ENCODE peak calls at places on chromosomes 5 and 9, in eight cellular contexts. B is brain microvascular endothelial cell; D is Peyer's patch; Q is A549; W is upper lobe of left lung; S is aorta; E is HepG2; R is effector memory CD4-positive, alpha-beta T cell. M is an unnamed sample.
A peak's percentile ranks its signal among the peaks of the same experiment; 100 is the strongest.

GRCh38 chr5:165126598-165126997 is 1621.2 kb downstream of the MAT2B start:
- DNase-seq in B (no peak), D (no peak), Q (no peak), W (no peak), S (no peak), E (no peak), R (no peak), M (no peak)

GRCh38 chr5:36242534-36243144 is 914 bp upstream of the NADK2 start:
- DNase-seq in B (no peak), D (no peak), Q (peak; percentile 5), W (no peak), S (peak; percentile 46), E (peak; percentile 19), R (no peak), M (no peak)

GRCh38 chr9:4674783-4675182 is 4.6 kb upstream of the CDC37L1 start:
- DNase-seq in B (no peak), D (no peak), Q (peak; percentile 49), W (no peak), S (no peak), E (peak; percentile 34), R (no peak), M (no peak)

GRCh38 chr5:37248970-37249819 is at the start of gene CPLANE1:
- DNase-seq in B (peak; percentile 56), D (peak; percentile 82), Q (peak; percentile 81), W (peak; percentile 82), S (peak; percentile 93), E (peak; percentile 53), R (peak; percentile 29), M (peak; percentile 78)

GRCh38 chr9:81819859-81820546 is 108.2 kb upstream of the SPATA31D4 start:
- DNase-seq in B (no peak), D (no peak), Q (no peak), W (no peak), S (no peak), E (no peak), R (no peak), M (no peak)

GRCh38 chr5:176769911-176770310 is 40.4 kb upstream of the UNC5A start:
- DNase-seq in B (no peak), D (no peak), Q (no peak), W (peak; percentile 6), S (peak; percentile 24), E (no peak), R (no peak), M (no peak)

GRCh38 chr5:98721231-98721928 is 52.1 kb upstream of the RGMB start:
- DNase-seq in B (peak; percentile 47), D (no peak), Q (no peak), W (no peak), S (no peak), E (no peak), R (no peak), M (no peak)

GRCh38 chr5:67983251-67983941 is 232.2 kb upstream of the PIK3R1 start:
- DNase-seq in B (peak; percentile 39), D (no peak), Q (no peak), W (no peak), S (no peak), E (no peak), R (no peak), M (no peak)

GRCh38 chr9:127116946-127117345 is 5.5 kb downstream of the ANGPTL2 start:
- DNase-seq in B (no peak), D (no peak), Q (no peak), W (no peak), S (no peak), E (no peak), R (no peak), M (no peak)

GRCh38 chr5:149264432-149265069 is 7.1 kb upstream of the AFAP1L1 start:
- DNase-seq in B (no peak), D (no peak), Q (no peak), W (peak; percentile 34), S (peak; percentile 10), E (peak; percentile 21), R (peak; percentile 50), M (peak; percentile 5)

GRCh38 chr9:98091735-98092632 is 27.0 kb downstream of the TRIM14 start:
- DNase-seq in B (peak; percentile 41), D (no peak), Q (no peak), W (no peak), S (no peak), E (no peak), R (no peak), M (no peak)
- H3K27ac ChIP-seq in B (no peak overlapping the region), D (no peak overlapping the region), Q (no peak overlapping the region), W (no peak overlapping the region), S (no peak overlapping the region), E (no peak overlapping the region), R (no peak overlapping the region), M (no peak overlapping the region)

GRCh38 chr5:180235846-180236245 is 26.8 kb upstream of the RASGEF1C start:
- DNase-seq in B (no peak), D (no peak), Q (no peak), W (no peak), S (no peak), E (no peak), R (no peak), M (no peak)
- H3K27ac ChIP-seq in B (no peak overlapping the region), D (no peak overlapping the region), Q (no peak overlapping the region), W (no peak overlapping the region), S (no peak overlapping the region), E (no peak overlapping the region), R (no peak overlapping the region), M (no peak overlapping the region)

DNA sequence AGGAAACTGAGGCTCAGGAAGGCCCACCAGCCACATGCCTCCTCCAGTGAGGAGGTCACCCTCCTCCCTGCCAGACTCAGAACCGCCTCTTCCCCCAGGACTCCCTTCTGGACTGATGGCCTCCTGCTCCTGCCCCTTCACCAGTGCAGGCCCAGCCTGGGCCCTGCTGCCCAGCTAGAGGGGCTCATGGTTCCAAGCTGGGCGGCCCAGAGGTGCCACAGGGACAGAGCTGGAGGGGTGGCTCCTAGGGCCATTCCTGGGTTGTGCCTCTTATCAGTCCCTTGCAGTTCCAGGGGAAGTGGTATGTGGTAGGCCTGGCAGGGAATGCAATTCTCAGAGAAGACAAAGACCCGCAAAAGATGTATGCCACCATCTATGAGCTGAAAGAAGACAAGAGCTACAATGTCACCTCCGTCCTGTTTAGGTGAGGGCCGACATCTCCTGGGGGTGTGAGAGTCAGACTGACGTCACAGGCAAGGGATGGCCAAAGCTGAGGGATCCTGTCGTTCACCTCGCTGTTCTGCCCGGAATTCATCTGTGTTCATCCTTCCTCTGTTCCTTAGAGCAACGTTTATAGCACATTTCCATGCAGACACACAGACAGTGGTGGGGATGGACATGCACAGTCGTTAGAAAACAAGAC is 819 bp downstream of the LCN2 start:
- DNase-seq in B (no peak), D (peak; percentile 43), Q (no peak), W (no peak), S (peak; percentile 56), E (no peak), R (no peak), M (no peak)
- H3K27ac ChIP-seq in B (no peak overlapping the region), D (peak overlapping the region; percentile 72), Q (peak overlapping the region; percentile 82), W (peak overlapping the region; percentile 77), S (no peak overlapping the region), E (no peak overlapping the region), R (no peak overlapping the region), M (no peak overlapping the region)

GRCh38 chr9:102986425-102986824 is 8.7 kb upstream of the CYLC2 start:
- DNase-seq in B (no peak), D (no peak), Q (no peak), W (no peak), S (no peak), E (no peak), R (no peak), M (no peak)

GRCh38 chr9:102985162-102985900 is 9.8 kb upstream of the CYLC2 start:
- DNase-seq in B (no peak), D (no peak), Q (no peak), W (no peak), S (no peak), E (no peak), R (no peak), M (no peak)
- H3K27ac ChIP-seq in B (no peak overlapping the region), D (no peak overlapping the region), Q (no peak overlapping the region), W (no peak overlapping the region), S (no peak overlapping the region), E (no peak overlapping the region), R (no peak overlapping the region), M (no peak overlapping the region)

GRCh38 chr9:113461943-113462342 is 1.6 kb upstream of the RGS3 start:
- DNase-seq in B (no peak), D (no peak), Q (no peak), W (no peak), S (no peak), E (no peak), R (no peak), M (no peak)
- H3K27ac ChIP-seq in B (no peak overlapping the region), D (no peak overlapping the region), Q (no peak overlapping the region), W (no peak overlapping the region), S (no peak overlapping the region), E (no peak overlapping the region), R (no peak overlapping the region), M (no peak overlapping the region)

DNA sequence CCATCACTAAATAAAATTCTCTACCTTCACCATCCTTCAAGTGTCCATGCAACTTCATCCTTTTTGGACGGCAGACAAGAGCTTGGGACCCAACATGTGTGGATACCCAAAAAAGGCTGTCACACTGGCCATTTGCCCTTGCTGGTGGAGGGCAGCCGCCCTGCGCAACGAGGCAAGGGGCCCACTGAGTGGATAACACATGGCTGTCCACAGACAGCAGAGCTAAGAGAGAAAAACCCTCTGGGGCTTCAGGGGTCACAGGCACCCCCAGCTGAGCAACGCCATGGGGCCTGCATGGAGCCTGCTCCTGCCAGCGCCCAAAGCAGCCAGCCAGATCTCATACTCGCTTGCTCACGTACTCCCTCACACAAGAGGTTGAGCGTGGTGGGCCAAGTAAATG is 205.9 kb upstream of the NREP start:
- DNase-seq in B (no peak), D (no peak), Q (no peak), W (no peak), S (no peak), E (no peak), R (no peak), M (no peak)
- H3K27ac ChIP-seq in B (no peak overlapping the region), D (no peak overlapping the region), Q (no peak overlapping the region), W (no peak overlapping the region), S (no peak overlapping the region), E (no peak overlapping the region), R (no peak overlapping the region), M (no peak overlapping the region)

GRCh38 chr5:9452181-9452580 is 93.7 kb downstream of the SEMA5A start:
- DNase-seq in B (no peak), D (no peak), Q (no peak), W (no peak), S (no peak), E (no peak), R (no peak), M (no peak)

GRCh38 chr5:9454012-9454481 is 91.8 kb downstream of the SEMA5A start:
- DNase-seq in B (no peak), D (peak; percentile 75), Q (no peak), W (no peak), S (no peak), E (no peak), R (no peak), M (no peak)

GRCh38 chr5:9454491-9454890 is 91.4 kb downstream of the SEMA5A start:
- DNase-seq in B (no peak), D (no peak), Q (no peak), W (no peak), S (no peak), E (no peak), R (no peak), M (no peak)

GRCh38 chr5:9455826-9456434 is 89.9 kb downstream of the SEMA5A start:
- DNase-seq in B (no peak), D (no peak), Q (no peak), W (no peak), S (no peak), E (no peak), R (no peak), M (no peak)

GRCh38 chr5:9453480-9454011 is 92.3 kb downstream of the SEMA5A start:
- DNase-seq in B (no peak), D (no peak), Q (no peak), W (no peak), S (no peak), E (no peak), R (no peak), M (no peak)
- H3K27ac ChIP-seq in B (no peak overlapping the region), D (peak overlapping the region; percentile 33), Q (no peak overlapping the region), W (no peak overlapping the region), S (no peak overlapping the region), E (no peak overlapping the region), R (no peak overlapping the region), M (no peak overlapping the region)

M was measured in caudate nucleus.